ENCODE peak calls at places on chromosomes 3 and 15, in four cellular contexts. One of them, this sample, is unnamed.

GRCh38 chr3:128430276-128430675 is 36.4 kb downstream of the DNAJB8 start:
- DNase-seq in AG09319: no peak
- DNase-seq in choroid plexus epithelial cell: no peak
- DNase-seq in naive B cell: no peak
- DNase-seq in this sample: no peak

GRCh38 chr15:70670680-70671079 is 92.7 kb downstream of the UACA start:
- DNase-seq in choroid plexus epithelial cell: peak
- DNase-seq in AG09319: no peak
- DNase-seq in naive B cell: no peak
- DNase-seq in this sample: no peak

GRCh38 chr15:26295331-26295730 is 432.2 kb upstream of the ATP10A start:
- DNase-seq in AG09319: no peak
- DNase-seq in naive B cell: no peak
- DNase-seq in choroid plexus epithelial cell: no peak
- DNase-seq in this sample: no peak

GRCh38 chr3:84077479-84077878 is 881.3 kb upstream of the CADM2 start:
- DNase-seq in naive B cell: no peak
- DNase-seq in AG09319: no peak
- DNase-seq in choroid plexus epithelial cell: peak
- DNase-seq in this sample: no peak

GRCh38 chr15:51218249-51218648 is 120.1 kb downstream of the CYP19A1 start:
- DNase-seq in choroid plexus epithelial cell: no peak
- DNase-seq in AG09319: no peak
- DNase-seq in naive B cell: no peak
- DNase-seq in this sample: no peak

GRCh38 chr3:178217479-178217878 is 318.8 kb upstream of the KCNMB2 start:
- DNase-seq in choroid plexus epithelial cell: no peak
- DNase-seq in AG09319: no peak
- DNase-seq in naive B cell: no peak
- DNase-seq in this sample: no peak

GRCh38 chr15:60426870-60427528 is 29.2 kb upstream of the ANXA2 start:
- DNase-seq in naive B cell: no peak
- DNase-seq in AG09319: no peak
- DNase-seq in choroid plexus epithelial cell: peak
- DNase-seq in this sample: no peak

GRCh38 chr3:123447749-123448502 is 964 bp downstream of the ADCY5 start:
- DNase-seq in AG09319: no peak
- DNase-seq in choroid plexus epithelial cell: no peak
- DNase-seq in naive B cell: peak
- DNase-seq in this sample: no peak

GRCh38 chr3:14306167-14306566 is 96.2 kb upstream of the SLC6A6 start:
- DNase-seq in naive B cell: no peak
- DNase-seq in choroid plexus epithelial cell: no peak
- DNase-seq in AG09319: no peak
- DNase-seq in this sample: no peak

GRCh38 chr15:78315686-78316085 is 16.3 kb upstream of the SKIC8 start:
- DNase-seq in choroid plexus epithelial cell: peak
- DNase-seq in AG09319: no peak
- DNase-seq in naive B cell: no peak
- DNase-seq in this sample: no peak

GRCh38 chr3:69890094-69890493 is 109.4 kb upstream of the SAMMSON start:
- DNase-seq in AG09319: no peak
- DNase-seq in naive B cell: no peak
- DNase-seq in choroid plexus epithelial cell: peak
- DNase-seq in this sample: no peak

GRCh38 chr15:97502038-97502437 is 458.5 kb upstream of the ARRDC4 start:
- DNase-seq in AG09319: no peak
- DNase-seq in naive B cell: no peak
- DNase-seq in choroid plexus epithelial cell: peak
- DNase-seq in this sample: no peak

GRCh38 chr3:14148041-14148985 is 23.5 kb downstream of the TMEM43 start:
- DNase-seq in AG09319: no peak
- DNase-seq in naive B cell: no peak
- DNase-seq in choroid plexus epithelial cell: no peak
- DNase-seq in this sample: no peak

GRCh38 chr15:78034495-78035191 is 42.9 kb downstream of the TBC1D2B start:
- DNase-seq in choroid plexus epithelial cell: peak
- DNase-seq in naive B cell: peak
- DNase-seq in AG09319: no peak
- DNase-seq in this sample: no peak

GRCh38 chr3:33791477-33792166 is 6.8 kb upstream of the PDCD6IP start:
- DNase-seq in choroid plexus epithelial cell: peak
- DNase-seq in AG09319: no peak
- DNase-seq in naive B cell: no peak
- DNase-seq in this sample: no peak

GRCh38 chr3:177640319-177640997 is 443.2 kb upstream of the TBL1XR1 start:
- DNase-seq in AG09319: no peak
- DNase-seq in choroid plexus epithelial cell: no peak
- DNase-seq in naive B cell: no peak
- DNase-seq in this sample: no peak

GRCh38 chr15:25437751-25438600 is 848 bp downstream of the UBE3A start:
- DNase-seq in choroid plexus epithelial cell: peak
- DNase-seq in AG09319: no peak
- DNase-seq in naive B cell: peak
- DNase-seq in this sample: no peak

GRCh38 chr3:149340310-149340933 is 7.0 kb upstream of the TM4SF18 start:
- DNase-seq in choroid plexus epithelial cell: peak
- DNase-seq in AG09319: no peak
- DNase-seq in naive B cell: no peak
- DNase-seq in this sample: no peak

GRCh38 chr15:98881526-98882517 is 125.8 kb downstream of the PGPEP1L start:
- DNase-seq in naive B cell: peak
- DNase-seq in AG09319: no peak
- DNase-seq in choroid plexus epithelial cell: peak
- DNase-seq in this sample: no peak

GRCh38 chr3:141877911-141878310 is 1.5 kb downstream of the ATP1B3 start:
- DNase-seq in AG09319: no peak
- DNase-seq in naive B cell: no peak
- DNase-seq in choroid plexus epithelial cell: peak
- DNase-seq in this sample: no peak

GRCh38 chr3:184241447-184242296 is 7.1 kb downstream of the ALG3 start:
- DNase-seq in choroid plexus epithelial cell: peak
- DNase-seq in AG09319: no peak
- DNase-seq in naive B cell: no peak
- DNase-seq in this sample: no peak

GRCh38 chr15:91290553-91290952 is 190.5 kb downstream of the SV2B start:
- DNase-seq in AG09319: no peak
- DNase-seq in choroid plexus epithelial cell: no peak
- DNase-seq in naive B cell: no peak
- DNase-seq in this sample: no peak

GRCh38 chr3:98003306-98003969 is 31.2 kb upstream of the RIOX2 start:
- DNase-seq in naive B cell: no peak
- DNase-seq in AG09319: no peak
- DNase-seq in choroid plexus epithelial cell: no peak
- DNase-seq in this sample: no peak

GRCh38 chr3:123102826-123103225 is 36.0 kb downstream of the PDIA5 start:
- DNase-seq in naive B cell: no peak
- DNase-seq in choroid plexus epithelial cell: no peak
- DNase-seq in AG09319: no peak
- DNase-seq in this sample: no peak

GRCh38 chr15:63523306-63523990 is 19.1 kb downstream of the USP3 start:
- DNase-seq in choroid plexus epithelial cell: peak
- DNase-seq in AG09319: no peak
- DNase-seq in naive B cell: no peak
- DNase-seq in this sample: no peak

GRCh38 chr3:13873818-13874217 is 6.1 kb downstream of the WNT7A start:
- DNase-seq in naive B cell: no peak
- DNase-seq in choroid plexus epithelial cell: no peak
- DNase-seq in AG09319: no peak
- DNase-seq in this sample: no peak